ENCODE peak calls at places on chromosome 5, in five cellular contexts. I is IMR-90; N is ovary; O is CD4-positive, alpha-beta memory T cell; F is CD8-positive, alpha-beta T cell. A is an unnamed sample.

GRCh38 chr5:134100283-134101011 is 14.0 kb upstream of the TCF7 start:
- DNase-seq in O (peak; percentile 73), F (peak; percentile 69), N (no peak), I (peak; percentile 76), A (no peak)

GRCh38 chr5:93174930-93175329 is 406.1 kb downstream of the NR2F1-AS1 start:
- DNase-seq in I (no peak), F (no peak), N (no peak), O (no peak), A (no peak)

GRCh38 chr5:67353500-67353931 is 156.9 kb upstream of the CD180 start:
- DNase-seq in I (no peak), O (no peak), F (no peak), N (no peak), A (peak; percentile 5)

GRCh38 chr5:446066-446725 is 3.2 kb downstream of the EXOC3 start:
- DNase-seq in N (no peak), I (no peak), F (no peak), O (no peak), A (no peak)

GRCh38 chr5:81971086-81971693 is 633 bp upstream of the ATG10 start:
- DNase-seq in O (peak; percentile 74), F (no peak), I (peak; percentile 21), N (no peak), A (no peak)

GRCh38 chr5:9712506-9713285 is 82.5 kb upstream of the TAS2R1 start:
- DNase-seq in O (no peak), I (peak; percentile 98), N (no peak), F (no peak), A (peak; percentile 95)

GRCh38 chr5:77239126-77239741 is 28.8 kb downstream of the PDE8B start:
- DNase-seq in O (no peak), I (no peak), N (no peak), F (no peak), A (no peak)

GRCh38 chr5:83162598-83162997 is 85.3 kb downstream of the XRCC4 start:
- DNase-seq in F (no peak), I (no peak), O (no peak), N (no peak), A (peak; percentile 8)

GRCh38 chr5:56515011-56515410 is 281.9 kb upstream of the ANKRD55 start:
- DNase-seq in I (no peak), O (no peak), F (no peak), N (no peak), A (no peak)

GRCh38 chr5:137808503-137809135 is 54.5 kb upstream of the HNRNPA0 start:
- DNase-seq in I (no peak), F (no peak), N (no peak), O (no peak), A (no peak)

GRCh38 chr5:153792305-153792704 is 246.4 kb downstream of the FAM114A2 start:
- DNase-seq in I (no peak), O (no peak), N (no peak), F (no peak), A (no peak)

GRCh38 chr5:101943784-101944183 is 352.3 kb downstream of the SLCO4C1 start:
- DNase-seq in O (no peak), F (no peak), I (no peak), N (no peak), A (no peak)

GRCh38 chr5:173396311-173396993 is 68.2 kb upstream of the STC2 start:
- DNase-seq in O (no peak), N (no peak), I (no peak), F (no peak), A (peak; percentile 11)

GRCh38 chr5:9951861-9952260 is 297.8 kb downstream of the ATPSCKMT start:
- DNase-seq in F (no peak), N (no peak), I (no peak), O (no peak), A (no peak)

GRCh38 chr5:119426059-119426458 is 26.2 kb upstream of the HSD17B4 start:
- DNase-seq in O (no peak), N (no peak), I (no peak), F (no peak), A (no peak)

GRCh38 chr5:119427052-119427451 is 25.2 kb upstream of the HSD17B4 start:
- DNase-seq in I (no peak), N (no peak), O (no peak), F (no peak), A (no peak)
- H3K4me3 ChIP-seq in I (no peak overlapping the region), N (no peak overlapping the region), O (no peak overlapping the region), F (no peak overlapping the region), A (no peak overlapping the region)

GRCh38 chr5:150152636-150153462 is 2.8 kb downstream of the PDGFRB start:
- DNase-seq in I (peak; percentile 78), F (no peak), N (no peak), O (no peak), A (peak; percentile 69)
- H3K4me3 ChIP-seq in I (peak overlapping the region; percentile 76), F (no peak overlapping the region), N (peak overlapping the region; percentile 59), O (no peak overlapping the region), A (peak overlapping the region; percentile 99)

DNA sequence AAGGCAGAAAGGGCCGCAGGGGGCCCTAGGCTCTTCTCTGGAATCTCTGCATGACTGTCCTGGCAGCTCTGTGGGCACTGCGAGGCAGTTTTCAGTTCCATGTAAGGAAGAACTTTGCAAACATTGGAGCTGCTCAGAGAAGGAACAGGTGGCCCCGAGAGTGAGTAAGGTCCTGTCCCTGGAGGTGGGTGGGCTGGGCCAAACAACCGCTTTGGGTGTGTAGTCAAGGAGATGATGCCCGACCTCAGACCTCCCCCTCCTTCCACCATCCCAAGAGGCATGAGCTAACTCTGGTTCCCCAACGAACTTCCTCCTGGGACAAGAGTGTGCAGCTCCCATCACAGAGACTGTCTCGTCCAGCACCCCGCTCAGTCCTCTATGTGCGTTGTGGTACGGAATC is 20.5 kb downstream of the CSF1R start:
- DNase-seq in O (no peak), N (no peak), F (no peak), I (peak; percentile 15), A (peak; percentile 34)
- H3K4me3 ChIP-seq in O (no peak overlapping the region), N (no peak overlapping the region), F (no peak overlapping the region), I (no peak overlapping the region), A (no peak overlapping the region)

GRCh38 chr5:179700401-179700918 is 1.7 kb downstream of the CANX start:
- DNase-seq in I (peak; percentile 14), O (no peak), F (no peak), N (no peak), A (no peak)
- H3K4me3 ChIP-seq in I (peak overlapping the region; percentile 12), O (no peak overlapping the region), F (no peak overlapping the region), N (peak overlapping the region; percentile 91), A (peak overlapping the region; percentile 95)

DNA sequence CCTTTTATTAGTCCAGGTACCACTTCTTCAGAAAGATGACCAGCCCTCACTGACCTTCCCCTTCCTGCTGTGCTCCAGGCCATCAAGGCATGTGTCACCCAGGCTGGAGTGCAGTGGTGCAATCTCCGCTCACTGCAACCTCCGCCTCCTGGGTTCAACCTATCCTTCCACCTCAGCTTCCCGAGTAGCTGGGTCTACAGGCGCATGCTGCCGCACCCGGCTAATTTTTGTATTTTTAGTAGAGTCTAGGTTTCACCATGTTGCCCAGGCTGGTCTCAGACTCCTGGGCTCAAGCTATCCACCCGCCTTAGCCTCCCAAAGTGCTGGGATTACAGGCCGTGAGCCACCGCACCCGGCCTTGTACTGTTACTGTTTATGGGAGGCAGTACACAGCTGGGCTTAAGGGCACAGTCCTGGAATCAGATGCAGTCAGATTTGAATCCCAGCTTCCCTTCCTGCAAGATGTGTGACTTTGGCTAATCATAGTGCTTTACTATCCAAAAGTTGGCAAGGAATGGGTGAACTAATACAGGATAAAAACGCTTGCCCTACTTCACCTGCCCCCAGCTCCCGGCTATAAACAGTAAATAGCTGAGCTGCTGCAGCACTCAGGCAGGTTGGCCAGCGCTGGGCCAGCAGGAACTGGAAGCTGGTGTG is 483 bp upstream of the EIF4EBP3 start:
- DNase-seq in N (no peak), I (no peak), O (no peak), F (no peak), A (no peak)
- H3K4me3 ChIP-seq in N (peak overlapping the region; percentile 48), I (no peak overlapping the region), O (peak overlapping the region; percentile 57), F (peak overlapping the region; percentile 96), A (peak overlapping the region; percentile 27)

DNA sequence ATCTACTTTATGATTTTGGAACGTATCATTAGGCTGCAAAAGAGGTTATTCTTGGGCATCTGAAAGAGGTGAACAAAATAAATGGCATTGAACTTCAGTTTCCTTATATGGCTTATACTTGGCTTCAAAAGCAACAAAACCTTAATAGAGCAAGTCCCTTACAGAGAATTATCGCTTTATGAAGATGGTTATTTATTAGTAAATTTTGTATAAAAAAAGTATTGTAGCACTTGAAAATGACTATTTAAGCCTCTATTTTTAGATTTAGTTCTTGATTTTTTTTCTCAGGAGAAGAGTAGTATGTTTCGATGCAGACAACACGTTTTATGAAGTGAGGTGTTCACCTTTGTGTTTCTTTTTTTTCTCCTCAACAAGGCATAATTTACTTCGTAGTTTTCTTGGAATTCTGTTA is 2.0 kb downstream of the ERBIN start:
- DNase-seq in I (no peak), F (no peak), O (no peak), N (no peak), A (peak; percentile 13)
- H3K4me3 ChIP-seq in I (peak overlapping the region; percentile 75), F (peak overlapping the region; percentile 67), O (peak overlapping the region; percentile 80), N (peak overlapping the region; percentile 62), A (peak overlapping the region; percentile 77)

A was measured in AG10803.